ENCODE peak calls at places on chromosomes 6 and 20, in five cellular contexts. T is HuH-7.5, I is iris pigment epithelial cell, E is H9, Z is omental fat pad. G is an unnamed sample.

GRCh38 chr6:43838276-43839036 is 68.4 kb downstream of the VEGFA start:
- DNase-seq in T (peak), E (peak), Z (no peak), I (peak), G (peak)

GRCh38 chr20:58546312-58546711 is 31.1 kb upstream of the APCDD1L start:
- DNase-seq in E (no peak), T (no peak), Z (no peak), I (no peak), G (no peak)

GRCh38 chr6:111550953-111551352 is 54.7 kb downstream of the TRAF3IP2 start:
- DNase-seq in E (no peak), Z (no peak), I (no peak), T (no peak), G (no peak)

GRCh38 chr6:13228264-13229204 is 99.8 kb downstream of the TBC1D7 start:
- DNase-seq in E (no peak), Z (no peak), I (no peak), T (no peak), G (no peak)

GRCh38 chr6:133254552-133255228 is 13.5 kb downstream of the EYA4 start:
- DNase-seq in Z (no peak), I (peak), T (no peak), E (no peak), G (no peak)

GRCh38 chr6:24340998-24341934 is 16.6 kb downstream of the DCDC2 start:
- DNase-seq in I (peak), E (no peak), Z (no peak), T (peak), G (no peak)

GRCh38 chr6:92124126-92124525 is 1295.2 kb downstream of the EPHA7 start:
- DNase-seq in T (no peak), Z (no peak), E (no peak), I (peak), G (no peak)

GRCh38 chr6:98827295-98828159 is 6.8 kb upstream of the POU3F2 start:
- DNase-seq in T (no peak), I (no peak), Z (no peak), E (peak), G (no peak)

GRCh38 chr6:39417440-39417839 is 94.9 kb upstream of the KCNK16 start:
- DNase-seq in I (no peak), Z (no peak), E (no peak), T (no peak), G (no peak)

GRCh38 chr6:131694832-131695426 is 6.3 kb downstream of the OR2A4 start:
- DNase-seq in T (peak), Z (no peak), I (peak), E (peak), G (peak)

GRCh38 chr6:17703256-17703694 is 3.5 kb downstream of the NUP153 start:
- DNase-seq in Z (no peak), T (no peak), E (no peak), I (peak), G (peak)

GRCh38 chr6:143513410-143513809 is 1.9 kb upstream of the FUCA2 start:
- DNase-seq in T (peak), Z (no peak), I (no peak), E (peak), G (no peak)

GRCh38 chr6:152135755-152136448 is 328.4 kb downstream of the ESR1 start:
- DNase-seq in E (no peak), I (peak), T (no peak), Z (no peak), G (no peak)

GRCh38 chr20:52003976-52004375 is 187.6 kb downstream of the ZFP64 start:
- DNase-seq in E (no peak), T (no peak), I (no peak), Z (no peak), G (no peak)

GRCh38 chr6:111737065-111737521 is 131.4 kb upstream of the TRAF3IP2 start:
- DNase-seq in Z (no peak), E (no peak), I (peak), T (no peak), G (peak)

GRCh38 chr6:168122011-168122410 is 43.0 kb upstream of the FRMD1 start:
- DNase-seq in Z (no peak), I (no peak), E (peak), T (peak), G (no peak)

GRCh38 chr20:1998715-1999114 is 4.9 kb upstream of the PDYN start:
- DNase-seq in I (no peak), E (no peak), Z (no peak), T (no peak), G (no peak)